ENCODE peak calls at places on chromosomes 4 and X, in six cellular contexts. One of them, this sample, is unnamed.

GRCh38 chrX:152819732-152820131 is 10.8 kb downstream of the CETN2 start:
- DNase-seq in PC-3: peak
- DNase-seq in fibroblast of the aortic adventitia: peak
- DNase-seq in kidney: no peak
- DNase-seq in AG09319: no peak
- DNase-seq in heart right ventricle: no peak
- DNase-seq in this sample: peak

GRCh38 chr4:182189107-182189878 is 53.9 kb upstream of the TENM3 start:
- DNase-seq in PC-3: peak
- DNase-seq in fibroblast of the aortic adventitia: peak
- DNase-seq in kidney: no peak
- DNase-seq in AG09319: no peak
- DNase-seq in heart right ventricle: no peak
- DNase-seq in this sample: peak

GRCh38 chr4:82235346-82235745 is 138.4 kb downstream of the HNRNPD start:
- DNase-seq in PC-3: no peak
- DNase-seq in fibroblast of the aortic adventitia: no peak
- DNase-seq in kidney: no peak
- DNase-seq in AG09319: no peak
- DNase-seq in heart right ventricle: no peak
- DNase-seq in this sample: no peak

GRCh38 chrX:70196961-70197805 is 19.9 kb downstream of the DGAT2L6 start:
- DNase-seq in PC-3: peak
- DNase-seq in fibroblast of the aortic adventitia: peak
- DNase-seq in kidney: no peak
- DNase-seq in AG09319: peak
- DNase-seq in heart right ventricle: peak
- DNase-seq in this sample: peak

GRCh38 chr4:19256823-19257222 is 994.9 kb upstream of the SLIT2 start:
- DNase-seq in PC-3: no peak
- DNase-seq in fibroblast of the aortic adventitia: no peak
- DNase-seq in kidney: no peak
- DNase-seq in AG09319: no peak
- DNase-seq in heart right ventricle: no peak
- DNase-seq in this sample: no peak

GRCh38 chrX:134476284-134476683 is 16.3 kb downstream of the HPRT1 start:
- DNase-seq in PC-3: no peak
- DNase-seq in fibroblast of the aortic adventitia: no peak
- DNase-seq in kidney: no peak
- DNase-seq in AG09319: no peak
- DNase-seq in heart right ventricle: no peak
- DNase-seq in this sample: no peak

GRCh38 chr4:52657630-52658501 is 1.2 kb downstream of the USP46 start:
- DNase-seq in PC-3: peak
- DNase-seq in fibroblast of the aortic adventitia: peak
- DNase-seq in kidney: no peak
- DNase-seq in AG09319: peak
- DNase-seq in heart right ventricle: no peak
- DNase-seq in this sample: peak

GRCh38 chrX:40007136-40007535 is 90.6 kb downstream of the BCOR start:
- DNase-seq in PC-3: no peak
- DNase-seq in fibroblast of the aortic adventitia: no peak
- DNase-seq in kidney: no peak
- DNase-seq in AG09319: no peak
- DNase-seq in heart right ventricle: no peak
- DNase-seq in this sample: no peak

GRCh38 chr4:7110546-7110945 is 42.7 kb upstream of the GRPEL1 start:
- DNase-seq in PC-3: no peak
- DNase-seq in fibroblast of the aortic adventitia: no peak
- DNase-seq in kidney: no peak
- DNase-seq in AG09319: no peak
- DNase-seq in heart right ventricle: no peak
- DNase-seq in this sample: no peak
- TF ChIP-seq CTCF in PC-3: no peak
- TF ChIP-seq CTCF in fibroblast of the aortic adventitia: no peak
- TF ChIP-seq CTCF in kidney: no peak
- TF ChIP-seq CTCF in AG09319: no peak
- TF ChIP-seq CTCF in heart right ventricle: no peak
- TF ChIP-seq CTCF in this sample: no peak

DNA sequence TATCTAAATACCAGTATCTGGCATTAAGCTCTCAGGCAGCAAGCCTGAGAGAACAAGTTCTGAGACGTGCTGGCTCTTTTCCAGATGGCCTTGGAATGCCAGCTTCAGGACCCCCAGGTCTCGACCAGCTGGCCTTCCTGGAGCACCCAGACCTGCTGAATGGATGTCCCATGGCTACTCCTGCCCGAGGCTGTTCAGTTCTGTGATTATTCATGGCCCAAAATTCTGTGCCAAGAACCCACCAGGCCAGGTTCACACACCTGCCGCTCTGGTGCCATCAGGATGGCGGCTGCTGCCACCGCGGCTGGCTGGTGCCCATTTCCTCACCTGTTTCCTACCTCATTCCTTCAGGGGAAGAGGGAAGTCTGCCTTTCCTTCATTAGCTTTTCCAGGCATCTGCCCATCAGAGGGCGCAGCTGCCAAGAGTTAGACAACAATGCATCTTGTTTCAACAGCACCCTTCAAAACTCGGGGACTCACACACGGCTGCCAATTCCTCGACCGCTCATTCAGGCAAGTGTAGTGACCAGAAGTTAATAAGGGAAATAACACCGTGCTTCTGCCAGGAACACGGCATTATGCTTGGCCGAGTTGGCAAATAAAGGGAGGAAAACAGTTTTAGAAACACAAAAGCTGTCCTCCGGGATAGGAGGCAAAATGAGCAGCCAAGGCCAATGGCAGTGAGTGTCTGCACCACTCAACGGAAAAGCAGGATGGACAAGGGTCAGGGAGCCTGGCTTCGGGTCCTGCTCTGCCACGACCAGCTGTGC is 173.8 kb downstream of the NSUN7 start:
- DNase-seq in PC-3: no peak
- DNase-seq in fibroblast of the aortic adventitia: no peak
- DNase-seq in kidney: no peak
- DNase-seq in AG09319: no peak
- DNase-seq in heart right ventricle: no peak
- DNase-seq in this sample: no peak
- TF ChIP-seq CTCF in PC-3: no peak
- TF ChIP-seq CTCF in fibroblast of the aortic adventitia: no peak
- TF ChIP-seq CTCF in kidney: no peak
- TF ChIP-seq CTCF in AG09319: no peak
- TF ChIP-seq CTCF in heart right ventricle: no peak
- TF ChIP-seq CTCF in this sample: no peak

GRCh38 chr4:169810325-169811323 is 52.9 kb upstream of the HPF1 start:
- DNase-seq in PC-3: peak
- DNase-seq in fibroblast of the aortic adventitia: peak
- DNase-seq in kidney: no peak
- DNase-seq in AG09319: peak
- DNase-seq in heart right ventricle: peak
- DNase-seq in this sample: peak
- TF ChIP-seq CTCF in PC-3: peak
- TF ChIP-seq CTCF in fibroblast of the aortic adventitia: peak
- TF ChIP-seq CTCF in kidney: peak
- TF ChIP-seq CTCF in AG09319: peak
- TF ChIP-seq CTCF in heart right ventricle: peak
- TF ChIP-seq CTCF in this sample: peak

DNA sequence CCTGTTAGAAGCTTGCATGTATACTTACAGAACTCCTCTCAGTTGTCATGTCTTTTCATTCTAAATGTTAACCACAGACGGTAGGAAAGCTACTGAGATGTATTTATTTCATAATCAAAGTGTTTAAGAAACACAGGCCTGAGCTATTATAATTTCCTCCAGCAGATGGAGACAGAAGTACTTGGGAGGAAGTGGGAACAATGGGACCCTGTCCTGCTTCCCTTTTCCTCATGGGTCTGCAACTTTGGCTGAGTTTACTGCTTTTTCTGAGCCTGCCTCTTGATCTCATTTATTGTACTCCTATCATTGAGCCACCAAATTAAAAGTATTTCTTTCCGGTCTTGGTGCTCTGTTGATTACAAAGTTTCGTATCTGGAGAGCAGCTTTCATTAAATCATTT is 67.7 kb upstream of the SPANXN2 start:
- DNase-seq in PC-3: peak
- DNase-seq in fibroblast of the aortic adventitia: peak
- DNase-seq in kidney: no peak
- DNase-seq in AG09319: no peak
- DNase-seq in heart right ventricle: no peak
- DNase-seq in this sample: peak
- TF ChIP-seq CTCF in PC-3: peak
- TF ChIP-seq CTCF in fibroblast of the aortic adventitia: peak
- TF ChIP-seq CTCF in kidney: peak
- TF ChIP-seq CTCF in AG09319: peak
- TF ChIP-seq CTCF in heart right ventricle: peak
- TF ChIP-seq CTCF in this sample: peak

GRCh38 chr4:26081795-26082498 is 167.9 kb downstream of the SMIM20 start:
- DNase-seq in PC-3: peak
- DNase-seq in fibroblast of the aortic adventitia: peak
- DNase-seq in kidney: no peak
- DNase-seq in AG09319: no peak
- DNase-seq in heart right ventricle: no peak
- DNase-seq in this sample: peak
- TF ChIP-seq CTCF in PC-3: peak
- TF ChIP-seq CTCF in fibroblast of the aortic adventitia: peak
- TF ChIP-seq CTCF in kidney: peak
- TF ChIP-seq CTCF in AG09319: peak
- TF ChIP-seq CTCF in heart right ventricle: peak
- TF ChIP-seq CTCF in this sample: peak

GRCh38 chrX:71283409-71284143 is at the start of gene NONO:
- DNase-seq in PC-3: peak
- DNase-seq in fibroblast of the aortic adventitia: peak
- DNase-seq in kidney: peak
- DNase-seq in AG09319: peak
- DNase-seq in heart right ventricle: peak
- DNase-seq in this sample: peak
- TF ChIP-seq CTCF in PC-3: peak
- TF ChIP-seq CTCF in fibroblast of the aortic adventitia: peak
- TF ChIP-seq CTCF in kidney: no peak
- TF ChIP-seq CTCF in AG09319: peak
- TF ChIP-seq CTCF in heart right ventricle: peak
- TF ChIP-seq CTCF in this sample: no peak

DNA sequence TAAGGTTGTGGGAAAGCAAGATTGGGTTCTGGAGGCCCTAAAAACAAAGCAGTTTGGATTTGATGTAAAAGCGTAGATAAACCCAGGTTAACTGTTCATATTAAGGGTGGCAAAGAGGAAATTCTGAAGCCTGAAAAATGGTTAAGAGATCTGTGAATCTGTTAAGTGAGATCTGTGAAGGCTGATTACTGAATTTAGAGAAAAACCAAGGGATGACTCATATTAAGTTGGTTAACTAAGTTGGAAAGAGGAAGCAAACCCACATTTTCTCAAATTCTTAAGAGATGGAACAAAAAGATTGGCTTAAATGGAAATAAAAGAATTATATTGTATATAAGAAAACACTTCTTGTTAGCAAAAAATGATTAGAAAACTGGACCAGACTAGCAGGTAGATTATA is 22.8 kb downstream of the GPAT3 start:
- DNase-seq in PC-3: peak
- DNase-seq in fibroblast of the aortic adventitia: peak
- DNase-seq in kidney: no peak
- DNase-seq in AG09319: no peak
- DNase-seq in heart right ventricle: no peak
- DNase-seq in this sample: no peak
- TF ChIP-seq CTCF in PC-3: no peak
- TF ChIP-seq CTCF in fibroblast of the aortic adventitia: no peak
- TF ChIP-seq CTCF in kidney: no peak
- TF ChIP-seq CTCF in AG09319: no peak
- TF ChIP-seq CTCF in heart right ventricle: no peak
- TF ChIP-seq CTCF in this sample: no peak

GRCh38 chr4:122218762-122219161 is 66.6 kb downstream of the BLTP1 start:
- DNase-seq in PC-3: peak
- DNase-seq in fibroblast of the aortic adventitia: peak
- DNase-seq in kidney: no peak
- DNase-seq in AG09319: no peak
- DNase-seq in heart right ventricle: no peak
- DNase-seq in this sample: peak
- TF ChIP-seq CTCF in PC-3: peak
- TF ChIP-seq CTCF in fibroblast of the aortic adventitia: peak
- TF ChIP-seq CTCF in kidney: no peak
- TF ChIP-seq CTCF in AG09319: peak
- TF ChIP-seq CTCF in heart right ventricle: peak
- TF ChIP-seq CTCF in this sample: no peak